ENCODE peak calls at places on chromosomes 11 and 22, in ten cellular contexts. One of them, this sample, is unnamed.
A peak's percentile ranks its signal among the peaks of the same experiment; 100 is the strongest.

GRCh38 chr11:77525455-77526091 is 51.7 kb upstream of the PAK1 start:
- DNase-seq in B cell: peak; percentile 37
- DNase-seq in foreskin fibroblast: no peak
- DNase-seq in AG04449: no peak
- DNase-seq in tibial nerve: no peak
- DNase-seq in adrenal gland: no peak
- DNase-seq in fibroblast of pulmonary artery: peak; percentile 22
- DNase-seq in neural crest cell: no peak
- DNase-seq in heart left ventricle: no peak
- DNase-seq in GM23338: no peak
- DNase-seq in this sample: no peak

GRCh38 chr11:9859491-9860305 is 195.8 kb downstream of the SWAP70 start:
- DNase-seq in B cell: no peak
- DNase-seq in foreskin fibroblast: no peak
- DNase-seq in AG04449: peak; percentile 64
- DNase-seq in tibial nerve: no peak
- DNase-seq in adrenal gland: no peak
- DNase-seq in fibroblast of pulmonary artery: peak; percentile 29
- DNase-seq in neural crest cell: no peak
- DNase-seq in heart left ventricle: no peak
- DNase-seq in GM23338: no peak
- DNase-seq in this sample: no peak

GRCh38 chr11:89521294-89521693 is 30.1 kb upstream of the NOX4 start:
- DNase-seq in B cell: no peak
- DNase-seq in foreskin fibroblast: peak; percentile 64
- DNase-seq in AG04449: no peak
- DNase-seq in tibial nerve: no peak
- DNase-seq in adrenal gland: no peak
- DNase-seq in fibroblast of pulmonary artery: no peak
- DNase-seq in neural crest cell: no peak
- DNase-seq in heart left ventricle: no peak
- DNase-seq in GM23338: no peak
- DNase-seq in this sample: no peak

GRCh38 chr22:17780741-17781318 is 6.6 kb upstream of the BID start:
- DNase-seq in B cell: no peak
- DNase-seq in foreskin fibroblast: no peak
- DNase-seq in AG04449: no peak
- DNase-seq in tibial nerve: no peak
- DNase-seq in adrenal gland: no peak
- DNase-seq in fibroblast of pulmonary artery: no peak
- DNase-seq in neural crest cell: no peak
- DNase-seq in heart left ventricle: no peak
- DNase-seq in GM23338: no peak
- DNase-seq in this sample: no peak

GRCh38 chr11:126433244-126433846 is 77.9 kb downstream of the ST3GAL4 start:
- DNase-seq in B cell: no peak
- DNase-seq in foreskin fibroblast: no peak
- DNase-seq in AG04449: no peak
- DNase-seq in tibial nerve: no peak
- DNase-seq in adrenal gland: no peak
- DNase-seq in fibroblast of pulmonary artery: no peak
- DNase-seq in neural crest cell: no peak
- DNase-seq in heart left ventricle: no peak
- DNase-seq in GM23338: no peak
- DNase-seq in this sample: no peak

GRCh38 chr22:44646668-44647067 is 55.3 kb upstream of the PRR5 start:
- DNase-seq in B cell: no peak
- DNase-seq in foreskin fibroblast: no peak
- DNase-seq in AG04449: no peak
- DNase-seq in tibial nerve: no peak
- DNase-seq in adrenal gland: no peak
- DNase-seq in fibroblast of pulmonary artery: no peak
- DNase-seq in neural crest cell: no peak
- DNase-seq in heart left ventricle: no peak
- DNase-seq in GM23338: no peak
- DNase-seq in this sample: no peak

GRCh38 chr22:24170189-24170588 is 11.1 kb upstream of the SUSD2 start:
- DNase-seq in B cell: no peak
- DNase-seq in foreskin fibroblast: no peak
- DNase-seq in AG04449: no peak
- DNase-seq in tibial nerve: no peak
- DNase-seq in adrenal gland: no peak
- DNase-seq in fibroblast of pulmonary artery: no peak
- DNase-seq in neural crest cell: no peak
- DNase-seq in heart left ventricle: no peak
- DNase-seq in GM23338: no peak
- DNase-seq in this sample: no peak

GRCh38 chr22:27573280-27573711 is 228.3 kb downstream of the MN1 start:
- DNase-seq in B cell: no peak
- DNase-seq in foreskin fibroblast: no peak
- DNase-seq in AG04449: no peak
- DNase-seq in tibial nerve: no peak
- DNase-seq in adrenal gland: no peak
- DNase-seq in fibroblast of pulmonary artery: no peak
- DNase-seq in neural crest cell: no peak
- DNase-seq in heart left ventricle: no peak
- DNase-seq in GM23338: peak; percentile 57
- DNase-seq in this sample: no peak

GRCh38 chr11:62707277-62707771 is at the start of the genes BSCL2 and GNG3:
- DNase-seq in B cell: peak; percentile 37
- DNase-seq in foreskin fibroblast: no peak
- DNase-seq in AG04449: no peak
- DNase-seq in tibial nerve: no peak
- DNase-seq in adrenal gland: no peak
- DNase-seq in fibroblast of pulmonary artery: no peak
- DNase-seq in neural crest cell: peak; percentile 84
- DNase-seq in heart left ventricle: peak; percentile 24
- DNase-seq in GM23338: peak; percentile 99
- DNase-seq in this sample: no peak

GRCh38 chr11:65591939-65592814 is 3.4 kb downstream of the KCNK7 start:
- DNase-seq in B cell: no peak
- DNase-seq in foreskin fibroblast: peak; percentile 57
- DNase-seq in AG04449: no peak
- DNase-seq in tibial nerve: no peak
- DNase-seq in adrenal gland: peak; percentile 48
- DNase-seq in fibroblast of pulmonary artery: no peak
- DNase-seq in neural crest cell: no peak
- DNase-seq in heart left ventricle: no peak
- DNase-seq in GM23338: peak; percentile 90
- DNase-seq in this sample: no peak

GRCh38 chr11:110106713-110107274 is 13.6 kb downstream of the ZC3H12C start:
- DNase-seq in B cell: no peak
- DNase-seq in foreskin fibroblast: no peak
- DNase-seq in AG04449: no peak
- DNase-seq in tibial nerve: no peak
- DNase-seq in adrenal gland: no peak
- DNase-seq in fibroblast of pulmonary artery: no peak
- DNase-seq in neural crest cell: no peak
- DNase-seq in heart left ventricle: no peak
- DNase-seq in GM23338: no peak
- DNase-seq in this sample: no peak

GRCh38 chr11:82960000-82960778 is 58.7 kb downstream of the DDIAS start:
- DNase-seq in B cell: peak; percentile 42
- DNase-seq in foreskin fibroblast: no peak
- DNase-seq in AG04449: no peak
- DNase-seq in tibial nerve: no peak
- DNase-seq in adrenal gland: no peak
- DNase-seq in fibroblast of pulmonary artery: no peak
- DNase-seq in neural crest cell: no peak
- DNase-seq in heart left ventricle: no peak
- DNase-seq in GM23338: no peak
- DNase-seq in this sample: no peak

GRCh38 chr22:30864441-30865420 is 103.8 kb downstream of the MORC2 start:
- DNase-seq in B cell: no peak
- DNase-seq in foreskin fibroblast: no peak
- DNase-seq in AG04449: no peak
- DNase-seq in tibial nerve: no peak
- DNase-seq in adrenal gland: no peak
- DNase-seq in fibroblast of pulmonary artery: no peak
- DNase-seq in neural crest cell: no peak
- DNase-seq in heart left ventricle: no peak
- DNase-seq in GM23338: no peak
- DNase-seq in this sample: no peak

GRCh38 chr22:44317886-44318637 is 5.3 kb upstream of the SHISAL1 start:
- DNase-seq in B cell: no peak
- DNase-seq in foreskin fibroblast: no peak
- DNase-seq in AG04449: no peak
- DNase-seq in tibial nerve: no peak
- DNase-seq in adrenal gland: no peak
- DNase-seq in fibroblast of pulmonary artery: no peak
- DNase-seq in neural crest cell: no peak
- DNase-seq in heart left ventricle: no peak
- DNase-seq in GM23338: no peak
- DNase-seq in this sample: no peak

GRCh38 chr11:101487775-101488174 is 96.0 kb downstream of the TRPC6 start:
- DNase-seq in B cell: no peak
- DNase-seq in foreskin fibroblast: peak; percentile 78
- DNase-seq in AG04449: peak; percentile 44
- DNase-seq in tibial nerve: no peak
- DNase-seq in adrenal gland: no peak
- DNase-seq in fibroblast of pulmonary artery: peak; percentile 29
- DNase-seq in neural crest cell: no peak
- DNase-seq in heart left ventricle: no peak
- DNase-seq in GM23338: no peak
- DNase-seq in this sample: peak; percentile 65

GRCh38 chr11:128458316-128458715 is 129.0 kb downstream of the ETS1 start:
- DNase-seq in B cell: no peak
- DNase-seq in foreskin fibroblast: peak; percentile 76
- DNase-seq in AG04449: peak; percentile 88
- DNase-seq in tibial nerve: no peak
- DNase-seq in adrenal gland: no peak
- DNase-seq in fibroblast of pulmonary artery: peak; percentile 84
- DNase-seq in neural crest cell: no peak
- DNase-seq in heart left ventricle: no peak
- DNase-seq in GM23338: no peak
- DNase-seq in this sample: no peak

GRCh38 chr11:114059984-114060401 is 482 bp downstream of the ZBTB16 start:
- DNase-seq in B cell: peak; percentile 53
- DNase-seq in foreskin fibroblast: peak; percentile 52
- DNase-seq in AG04449: no peak
- DNase-seq in tibial nerve: no peak
- DNase-seq in adrenal gland: peak; percentile 65
- DNase-seq in fibroblast of pulmonary artery: peak; percentile 60
- DNase-seq in neural crest cell: no peak
- DNase-seq in heart left ventricle: peak; percentile 44
- DNase-seq in GM23338: peak; percentile 53
- DNase-seq in this sample: no peak
- TF ChIP-seq CTCF in B cell: no peak
- TF ChIP-seq CTCF in foreskin fibroblast: no peak
- TF ChIP-seq CTCF in AG04449: no peak
- TF ChIP-seq CTCF in tibial nerve: no peak
- TF ChIP-seq CTCF in adrenal gland: no peak
- TF ChIP-seq CTCF in fibroblast of pulmonary artery: peak; percentile 5
- TF ChIP-seq CTCF in neural crest cell: no peak
- TF ChIP-seq CTCF in heart left ventricle: no peak
- TF ChIP-seq CTCF in GM23338: no peak
- TF ChIP-seq CTCF in this sample: no peak

GRCh38 chr11:74237541-74237940 is 66.5 kb downstream of the PPME1 start:
- DNase-seq in B cell: no peak
- DNase-seq in foreskin fibroblast: no peak
- DNase-seq in AG04449: no peak
- DNase-seq in tibial nerve: no peak
- DNase-seq in adrenal gland: no peak
- DNase-seq in fibroblast of pulmonary artery: no peak
- DNase-seq in neural crest cell: no peak
- DNase-seq in heart left ventricle: no peak
- DNase-seq in GM23338: no peak
- DNase-seq in this sample: no peak
- TF ChIP-seq CTCF in B cell: no peak
- TF ChIP-seq CTCF in foreskin fibroblast: no peak
- TF ChIP-seq CTCF in AG04449: no peak
- TF ChIP-seq CTCF in tibial nerve: no peak
- TF ChIP-seq CTCF in adrenal gland: no peak
- TF ChIP-seq CTCF in fibroblast of pulmonary artery: no peak
- TF ChIP-seq CTCF in neural crest cell: no peak
- TF ChIP-seq CTCF in heart left ventricle: no peak
- TF ChIP-seq CTCF in GM23338: no peak
- TF ChIP-seq CTCF in this sample: no peak

GRCh38 chr22:19965771-19966709 is 24.4 kb upstream of the TXNRD2 start:
- DNase-seq in B cell: no peak
- DNase-seq in foreskin fibroblast: no peak
- DNase-seq in AG04449: no peak
- DNase-seq in tibial nerve: no peak
- DNase-seq in adrenal gland: no peak
- DNase-seq in fibroblast of pulmonary artery: peak; percentile 20
- DNase-seq in neural crest cell: peak; percentile 51
- DNase-seq in heart left ventricle: no peak
- DNase-seq in GM23338: peak; percentile 76
- DNase-seq in this sample: no peak
- TF ChIP-seq CTCF in B cell: peak; percentile 33
- TF ChIP-seq CTCF in foreskin fibroblast: peak; percentile 31
- TF ChIP-seq CTCF in AG04449: peak; percentile 45
- TF ChIP-seq CTCF in tibial nerve: peak; percentile 16
- TF ChIP-seq CTCF in adrenal gland: no peak
- TF ChIP-seq CTCF in fibroblast of pulmonary artery: peak; percentile 48
- TF ChIP-seq CTCF in neural crest cell: peak; percentile 59
- TF ChIP-seq CTCF in heart left ventricle: peak; percentile 7
- TF ChIP-seq CTCF in GM23338: peak; percentile 78
- TF ChIP-seq CTCF in this sample: peak; percentile 33

GRCh38 chr22:50691521-50691920 is 18.9 kb downstream of the SHANK3 start:
- DNase-seq in B cell: peak; percentile 32
- DNase-seq in foreskin fibroblast: peak; percentile 41
- DNase-seq in AG04449: no peak
- DNase-seq in tibial nerve: no peak
- DNase-seq in adrenal gland: no peak
- DNase-seq in fibroblast of pulmonary artery: peak; percentile 71
- DNase-seq in neural crest cell: peak; percentile 45
- DNase-seq in heart left ventricle: no peak
- DNase-seq in GM23338: peak; percentile 65
- DNase-seq in this sample: no peak
- TF ChIP-seq CTCF in B cell: peak; percentile 62
- TF ChIP-seq CTCF in foreskin fibroblast: peak; percentile 53
- TF ChIP-seq CTCF in AG04449: peak; percentile 20
- TF ChIP-seq CTCF in tibial nerve: no peak
- TF ChIP-seq CTCF in adrenal gland: peak; percentile 21
- TF ChIP-seq CTCF in fibroblast of pulmonary artery: peak; percentile 67
- TF ChIP-seq CTCF in neural crest cell: peak; percentile 75
- TF ChIP-seq CTCF in heart left ventricle: peak; percentile 7
- TF ChIP-seq CTCF in GM23338: peak; percentile 79
- TF ChIP-seq CTCF in this sample: peak; percentile 45

DNA sequence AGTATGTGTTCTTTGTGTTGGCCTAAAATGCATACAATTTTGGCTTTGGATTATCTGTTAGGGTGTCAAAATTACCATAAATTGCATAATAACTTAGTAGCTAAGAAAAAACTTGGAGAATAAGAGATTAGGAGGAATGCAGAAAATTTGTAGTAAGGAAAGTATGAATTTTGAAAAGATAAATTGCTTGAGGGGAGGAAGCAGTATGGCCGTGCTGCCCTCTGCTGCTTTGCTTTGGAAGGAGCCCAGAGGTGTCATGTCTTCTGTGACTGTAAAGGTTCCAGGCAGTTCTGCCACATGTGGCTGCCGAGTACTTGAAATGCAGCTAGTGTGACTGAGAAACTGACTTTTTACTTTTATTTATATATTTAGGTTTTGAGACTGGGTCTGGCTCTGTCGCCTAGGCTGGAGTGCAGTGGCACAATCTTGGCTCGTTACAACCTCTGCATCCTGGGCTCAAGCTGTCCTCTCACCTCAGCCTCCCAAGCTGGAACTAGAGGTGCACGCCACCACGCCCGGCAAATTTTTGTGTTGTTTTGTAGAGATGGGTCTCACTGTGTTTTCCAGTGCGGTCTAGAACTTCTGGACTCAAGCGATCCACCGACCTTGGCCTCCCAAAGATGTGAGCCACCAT is 1.8 kb downstream of the ADSL start:
- DNase-seq in B cell: peak; percentile 61
- DNase-seq in foreskin fibroblast: peak; percentile 45
- DNase-seq in AG04449: no peak
- DNase-seq in tibial nerve: peak; percentile 69
- DNase-seq in adrenal gland: peak; percentile 73
- DNase-seq in fibroblast of pulmonary artery: peak; percentile 75
- DNase-seq in neural crest cell: peak; percentile 14
- DNase-seq in heart left ventricle: peak; percentile 32
- DNase-seq in GM23338: peak; percentile 65
- DNase-seq in this sample: no peak
- TF ChIP-seq CTCF in B cell: peak; percentile 86
- TF ChIP-seq CTCF in foreskin fibroblast: peak; percentile 81
- TF ChIP-seq CTCF in AG04449: peak; percentile 73
- TF ChIP-seq CTCF in tibial nerve: peak; percentile 65
- TF ChIP-seq CTCF in adrenal gland: peak; percentile 60
- TF ChIP-seq CTCF in fibroblast of pulmonary artery: peak; percentile 88
- TF ChIP-seq CTCF in neural crest cell: peak; percentile 75
- TF ChIP-seq CTCF in heart left ventricle: peak; percentile 55
- TF ChIP-seq CTCF in GM23338: peak; percentile 74
- TF ChIP-seq CTCF in this sample: peak; percentile 87